ENCODE peak calls at places on chromosomes 3 and 15, in six cellular contexts. H is NCI-H345, V is GM13977, D is mesendoderm, T is dermis blood vessel endothelial cell, P is GM23248. E is an unnamed sample.

GRCh38 chr3:119559441-119559963 is at the start of gene CD80:
- DNase-seq in H (no peak), V (peak), D (peak), T (peak), P (peak), E (peak)

GRCh38 chr15:35603298-35603697 is 57.3 kb upstream of the DPH6 start:
- DNase-seq in H (no peak), V (peak), D (no peak), T (peak), P (peak), E (peak)

GRCh38 chr3:171339606-171340005 is 120.6 kb downstream of the TNIK start:
- DNase-seq in H (no peak), V (no peak), D (no peak), T (no peak), P (no peak), E (no peak)

GRCh38 chr15:51133140-51133630 is 38.5 kb upstream of the TNFAIP8L3 start:
- DNase-seq in H (no peak), V (no peak), D (no peak), T (no peak), P (no peak), E (no peak)

GRCh38 chr15:44045661-44046060 is 149.4 kb downstream of the FRMD5 start:
- DNase-seq in H (no peak), V (no peak), D (no peak), T (peak), P (no peak), E (no peak)

GRCh38 chr15:89444855-89445254 is 51.5 kb downstream of the RHCG start:
- DNase-seq in H (no peak), V (no peak), D (no peak), T (no peak), P (no peak), E (no peak)

GRCh38 chr3:127159547-127159946 is 33.4 kb upstream of the PRR23E start:
- DNase-seq in H (peak), V (no peak), D (no peak), T (no peak), P (no peak), E (no peak)

GRCh38 chr15:38528279-38528678 is 36.3 kb downstream of the RASGRP1 start:
- DNase-seq in H (no peak), V (no peak), D (no peak), T (peak), P (peak), E (peak)

GRCh38 chr3:113629941-113630340 is 66.5 kb downstream of the USF3 start:
- DNase-seq in H (no peak), V (no peak), D (no peak), T (no peak), P (peak), E (no peak)

GRCh38 chr15:66673410-66674322 is 28.4 kb upstream of the SMAD6 start:
- DNase-seq in H (no peak), V (no peak), D (peak), T (no peak), P (peak), E (no peak)

GRCh38 chr15:60038111-60038521 is 34.0 kb downstream of the FOXB1 start:
- DNase-seq in H (peak), V (no peak), D (peak), T (no peak), P (no peak), E (no peak)

GRCh38 chr3:16849240-16849639 is 35.5 kb upstream of the PLCL2 start:
- DNase-seq in H (peak), V (peak), D (peak), T (peak), P (no peak), E (peak)

GRCh38 chr15:85742186-85742751 is 52.5 kb downstream of the KLHL25 start:
- DNase-seq in H (peak), V (no peak), D (no peak), T (no peak), P (peak), E (peak)

GRCh38 chr3:128814514-128815317 is 64.7 kb upstream of the ACAD9 start:
- DNase-seq in H (no peak), V (no peak), D (no peak), T (no peak), P (no peak), E (no peak)

GRCh38 chr3:161471211-161471610 is 25.4 kb upstream of the OTOL1 start:
- DNase-seq in H (no peak), V (no peak), D (no peak), T (no peak), P (no peak), E (no peak)

GRCh38 chr15:62240121-62240520 is 75.0 kb upstream of the C2CD4B start:
- DNase-seq in H (no peak), V (no peak), D (no peak), T (no peak), P (no peak), E (no peak)

GRCh38 chr3:9110802-9111201 is 138.6 kb downstream of the SRGAP3 start:
- DNase-seq in H (no peak), V (no peak), D (peak), T (no peak), P (no peak), E (peak)

GRCh38 chr15:61199681-61200080 is 29.4 kb downstream of the RORA start:
- DNase-seq in H (no peak), V (no peak), D (peak), T (no peak), P (no peak), E (no peak)

GRCh38 chr3:13509816-13510192 is 29.7 kb downstream of the HDAC11 start:
- DNase-seq in H (no peak), V (no peak), D (no peak), T (no peak), P (no peak), E (no peak)

GRCh38 chr15:90873998-90874605 is 5.7 kb downstream of the FURIN start:
- DNase-seq in H (no peak), V (no peak), D (peak), T (no peak), P (peak), E (no peak)

GRCh38 chr3:180421221-180421620 is 180.7 kb upstream of the TTC14 start:
- DNase-seq in H (no peak), V (no peak), D (peak), T (no peak), P (no peak), E (no peak)

GRCh38 chr3:104628185-104628789 is 738.4 kb upstream of the ALCAM start:
- DNase-seq in H (no peak), V (peak), D (peak), T (peak), P (peak), E (peak)

GRCh38 chr15:77753939-77754338 is 121.2 kb upstream of the LINGO1 start:
- DNase-seq in H (no peak), V (no peak), D (no peak), T (no peak), P (no peak), E (no peak)

GRCh38 chr3:79497447-79498111 is 270.2 kb downstream of the ROBO1 start:
- DNase-seq in H (peak), V (peak), D (peak), T (peak), P (peak), E (peak)

GRCh38 chr3:32725721-32726120 is 40.7 kb downstream of the CNOT10 start:
- DNase-seq in H (no peak), V (no peak), D (no peak), T (no peak), P (peak), E (no peak)

GRCh38 chr3:122178711-122179110 is 4.8 kb upstream of the CASR start:
- DNase-seq in H (no peak), V (no peak), D (no peak), T (no peak), P (no peak), E (no peak)

GRCh38 chr3:139979991-139980390 is 45.0 kb downstream of the CLSTN2 start:
- DNase-seq in H (no peak), V (no peak), D (no peak), T (no peak), P (no peak), E (no peak)

E was measured in fibroblast of the aortic adventitia.